ENCODE peak calls at places on chromosomes 1 and 21, in six cellular contexts. A is endodermal cell, S is tibial nerve, O is testis, H is MM.1S, K is lung. I is an unnamed sample.

GRCh38 chr1:182185822-182186756 is 124.6 kb upstream of the ZNF648 start:
- DNase-seq in A (no peak), H (no peak), O (no peak), S (no peak), K (no peak), I (no peak)

GRCh38 chr1:229339520-229339919 is 3.3 kb downstream of the CCSAP start:
- DNase-seq in O (no peak), K (no peak), S (no peak), A (no peak), H (no peak), I (no peak)

GRCh38 chr1:155182052-155182550 is 8.5 kb downstream of the TRIM46 start:
- DNase-seq in K (no peak), O (no peak), A (no peak), S (no peak), H (no peak), I (no peak)

GRCh38 chr1:181028241-181029014 is 5.4 kb upstream of the MR1 start:
- DNase-seq in H (no peak), K (no peak), S (no peak), A (no peak), O (no peak), I (no peak)

GRCh38 chr1:39491146-39491921 is at the start of gene BMP8A:
- DNase-seq in H (peak), S (no peak), A (peak), O (peak), K (peak), I (no peak)

GRCh38 chr1:93346472-93346991 is 825 bp downstream of the DR1 start:
- DNase-seq in S (no peak), K (no peak), O (peak), H (no peak), A (peak), I (no peak)

GRCh38 chr1:8059161-8059622 is 33.1 kb upstream of the ERRFI1 start:
- DNase-seq in O (no peak), H (no peak), A (no peak), K (no peak), S (no peak), I (no peak)

GRCh38 chr21:39020751-39021474 is 162.3 kb downstream of the PSMG1 start:
- DNase-seq in S (no peak), O (peak), A (peak), H (no peak), K (peak), I (no peak)

GRCh38 chr1:111193712-111194480 is 6.5 kb downstream of the DENND2D start:
- DNase-seq in S (no peak), A (no peak), K (no peak), O (no peak), H (no peak), I (no peak)

GRCh38 chr1:92419642-92420041 is 67.1 kb downstream of the GFI1 start:
- DNase-seq in H (no peak), A (no peak), O (no peak), K (no peak), S (no peak), I (no peak)

GRCh38 chr1:66618390-66618789 is 84.4 kb downstream of the SGIP1 start:
- DNase-seq in H (no peak), K (no peak), S (no peak), A (no peak), O (no peak), I (no peak)

GRCh38 chr1:29485096-29485925 is 249.0 kb downstream of the PTPRU start:
- DNase-seq in K (no peak), O (no peak), A (peak), S (no peak), H (no peak), I (no peak)

GRCh38 chr1:67135354-67135753 is 584 bp upstream of the C1orf141 start:
- DNase-seq in H (no peak), A (no peak), K (no peak), S (no peak), O (no peak), I (no peak)

GRCh38 chr1:167748901-167749300 is 27.1 kb downstream of the MPZL1 start:
- DNase-seq in S (no peak), H (no peak), K (no peak), O (no peak), A (no peak), I (no peak)

GRCh38 chr1:167563579-167564246 is 10.2 kb upstream of the CREG1 start:
- DNase-seq in S (no peak), O (no peak), A (no peak), K (no peak), H (peak), I (no peak)

GRCh38 chr1:231460614-231461013 is 38.5 kb upstream of the EGLN1 start:
- DNase-seq in O (no peak), A (no peak), H (peak), S (no peak), K (no peak), I (no peak)

GRCh38 chr1:173496757-173497323 is 19.7 kb downstream of the PRDX6 start:
- DNase-seq in O (no peak), K (no peak), A (no peak), H (no peak), S (no peak), I (no peak)

GRCh38 chr1:222105393-222105737 is 363.5 kb upstream of the DUSP10 start:
- DNase-seq in K (no peak), A (peak), O (peak), H (no peak), S (no peak), I (no peak)

GRCh38 chr1:236854602-236854978 is 59.5 kb downstream of the MTR start:
- DNase-seq in H (no peak), O (no peak), A (no peak), S (no peak), K (no peak), I (no peak)
- H3K27ac ChIP-seq in H (no peak), O (no peak), A (peak), S (peak), K (no peak), I (no peak)

GRCh38 chr1:206709772-206710456 is 25.2 kb downstream of the MAPKAPK2 start:
- DNase-seq in O (no peak), K (no peak), A (no peak), S (no peak), H (no peak), I (no peak)

GRCh38 chr1:206708058-206708457 is 23.4 kb downstream of the MAPKAPK2 start:
- DNase-seq in O (no peak), A (peak), H (peak), S (no peak), K (no peak), I (no peak)

GRCh38 chr1:206709322-206709721 is 24.6 kb downstream of the MAPKAPK2 start:
- DNase-seq in S (no peak), O (no peak), K (no peak), H (no peak), A (no peak), I (no peak)

GRCh38 chr1:206710457-206710823 is 25.7 kb downstream of the MAPKAPK2 start:
- DNase-seq in H (no peak), A (no peak), S (no peak), K (no peak), O (no peak), I (no peak)

GRCh38 chr1:206708882-206709281 is 24.2 kb downstream of the MAPKAPK2 start:
- DNase-seq in S (no peak), K (no peak), A (no peak), O (no peak), H (no peak), I (no peak)
- H3K27ac ChIP-seq in S (no peak), K (peak), A (no peak), O (no peak), H (no peak), I (no peak)

GRCh38 chr1:205326812-205327466 is 5.4 kb upstream of the NUAK2 start:
- DNase-seq in K (no peak), O (no peak), S (no peak), A (no peak), H (no peak), I (no peak)
- H3K27ac ChIP-seq in K (no peak), O (no peak), S (no peak), A (no peak), H (no peak), I (no peak)

DNA sequence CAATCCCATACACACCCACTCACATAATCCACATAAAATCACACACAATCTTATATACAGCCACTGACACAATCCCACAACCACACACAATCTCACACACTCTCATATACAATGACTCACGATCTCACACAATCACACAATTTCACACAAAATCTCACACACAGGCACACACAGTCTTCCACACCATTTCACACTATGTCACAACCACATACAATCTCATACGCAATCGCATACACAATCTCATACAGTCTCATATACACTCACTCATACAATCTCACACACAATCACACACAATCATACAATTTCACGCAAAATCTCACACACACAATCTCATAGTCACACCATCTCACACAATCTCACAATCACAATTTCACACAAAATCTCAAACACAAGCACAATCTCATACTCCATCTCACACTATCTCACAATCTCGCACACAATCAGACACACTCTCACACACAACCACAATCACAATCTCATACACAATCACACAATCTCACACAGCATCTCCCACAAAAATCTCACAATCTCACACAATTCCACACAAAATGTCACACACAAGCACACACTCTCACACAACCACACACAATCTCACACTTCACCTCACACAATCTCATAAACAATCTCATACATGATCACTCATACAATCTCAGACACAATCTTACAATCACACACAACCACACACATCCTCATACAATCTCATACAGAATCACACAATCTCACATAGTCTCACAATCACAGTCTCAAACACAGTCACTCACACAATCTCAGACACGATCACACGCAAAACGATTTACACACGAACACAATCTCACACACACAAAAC is 18.5 kb downstream of the CASZ1 start:
- DNase-seq in H (no peak), K (no peak), A (no peak), S (no peak), O (no peak), I (no peak)
- H3K27ac ChIP-seq in H (no peak), K (peak), A (no peak), S (no peak), O (no peak), I (no peak)

GRCh38 chr1:204445860-204446412 is 34.3 kb upstream of the PPP1R15B start:
- DNase-seq in H (peak), O (no peak), S (no peak), K (no peak), A (peak), I (no peak)
- H3K27ac ChIP-seq in H (no peak), O (no peak), S (no peak), K (no peak), A (no peak), I (no peak)

DNA sequence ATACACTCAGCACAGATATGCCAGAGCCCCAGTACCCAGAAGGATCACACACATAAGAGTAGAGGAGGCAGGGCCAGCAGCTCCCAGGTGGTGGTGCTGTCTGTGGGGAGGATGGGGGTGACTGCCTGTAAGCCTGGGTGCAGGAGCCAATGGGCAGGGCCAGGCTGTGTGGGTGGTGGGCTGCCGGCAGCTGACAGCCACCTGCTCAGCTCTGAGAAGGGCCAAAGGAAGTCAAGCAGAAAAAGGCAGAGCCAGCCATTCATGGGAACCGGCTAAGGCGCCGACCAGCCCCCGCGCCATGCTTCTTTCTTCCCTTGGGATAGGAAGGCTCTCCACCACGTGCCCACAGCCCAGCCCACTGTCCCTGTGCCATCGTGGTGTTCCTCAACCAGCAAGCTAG is 14.1 kb downstream of the PIK3C2B start:
- DNase-seq in S (no peak), H (no peak), O (no peak), A (no peak), K (no peak), I (no peak)
- H3K27ac ChIP-seq in S (no peak), H (no peak), O (no peak), A (no peak), K (no peak), I (peak)

DNA sequence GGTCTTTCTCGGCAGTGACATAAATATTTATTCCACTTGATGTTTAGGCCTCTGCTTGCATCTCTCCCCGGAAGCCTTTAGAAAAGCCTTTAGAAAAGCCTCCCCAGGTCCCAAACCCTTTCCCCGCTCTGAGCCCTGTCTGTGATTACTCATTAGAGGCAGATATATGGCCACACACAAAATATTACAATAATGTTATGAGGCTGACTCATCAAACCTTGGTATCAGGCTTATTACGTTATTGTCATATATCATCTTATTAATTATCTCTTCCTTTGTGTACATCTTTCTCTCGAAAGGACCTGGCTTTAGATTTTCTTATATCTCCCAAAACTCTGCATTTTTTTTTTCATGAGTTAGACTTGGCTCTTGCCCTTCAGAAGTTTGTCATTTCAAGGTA is 69.5 kb downstream of the FGGY start:
- DNase-seq in A (no peak), O (no peak), S (no peak), K (no peak), H (no peak), I (no peak)
- H3K27ac ChIP-seq in A (no peak), O (peak), S (peak), K (no peak), H (no peak), I (no peak)